ENCODE peak calls at places on chromosomes 7 and 10, in six cellular contexts. S is endodermal cell, E is fibroblast of pulmonary artery, R is lung, Y is fibroblast of lung, B is coronary artery. P is an unnamed sample.

GRCh38 chr10:62852961-62853702 is 37.0 kb upstream of the EGR2 start:
- DNase-seq in S (no peak), E (no peak), R (no peak), Y (no peak), B (no peak), P (no peak)

GRCh38 chr10:97192952-97193435 is 7.2 kb upstream of the SLIT1 start:
- DNase-seq in S (no peak), E (no peak), R (no peak), Y (no peak), B (no peak), P (no peak)

GRCh38 chr7:139526578-139527544 is 3.4 kb downstream of the CLEC2L start:
- DNase-seq in S (no peak), E (peak; percentile 83), R (no peak), Y (peak; percentile 96), B (no peak), P (peak; percentile 85)

GRCh38 chr10:22027666-22028238 is 24.2 kb upstream of the DNAJC1 start:
- DNase-seq in S (no peak), E (no peak), R (no peak), Y (no peak), B (no peak), P (no peak)

GRCh38 chr10:77392851-77393250 is 244.8 kb downstream of the KCNMA1 start:
- DNase-seq in S (no peak), E (peak; percentile 93), R (peak; percentile 60), Y (peak; percentile 98), B (no peak), P (peak; percentile 80)

GRCh38 chr7:149689591-149689845 is 83.9 kb downstream of the ZNF467 start:
- DNase-seq in S (no peak), E (no peak), R (no peak), Y (no peak), B (no peak), P (no peak)

GRCh38 chr7:144407266-144407931 is 3.9 kb upstream of the NOBOX start:
- DNase-seq in S (no peak), E (no peak), R (no peak), Y (no peak), B (no peak), P (no peak)

GRCh38 chr7:91876391-91877133 is 3.9 kb downstream of the MTERF1 start:
- DNase-seq in S (no peak), E (peak; percentile 53), R (no peak), Y (peak; percentile 18), B (no peak), P (no peak)

GRCh38 chr7:81492240-81492639 is 277.6 kb downstream of the HGF start:
- DNase-seq in S (no peak), E (no peak), R (no peak), Y (no peak), B (no peak), P (no peak)

GRCh38 chr10:72927485-72927884 is 27.1 kb downstream of the PLA2G12B start:
- DNase-seq in S (no peak), E (no peak), R (no peak), Y (no peak), B (no peak), P (no peak)

GRCh38 chr7:116224492-116225098 is 14.3 kb downstream of the TES start:
- DNase-seq in S (no peak), E (no peak), R (no peak), Y (no peak), B (no peak), P (no peak)

GRCh38 chr10:28367865-28368541 is 65.1 kb upstream of the MPP7 start:
- DNase-seq in S (no peak), E (no peak), R (peak; percentile 36), Y (peak; percentile 11), B (no peak), P (no peak)

GRCh38 chr10:11298116-11298515 is 280.4 kb downstream of the CELF2 start:
- DNase-seq in S (no peak), E (peak; percentile 4), R (no peak), Y (no peak), B (peak; percentile 21), P (no peak)

GRCh38 chr10:127415901-127416630 is 133.0 kb upstream of the NPS start:
- DNase-seq in S (no peak), E (no peak), R (no peak), Y (no peak), B (no peak), P (no peak)

GRCh38 chr10:90447836-90448235 is 410.0 kb downstream of the HTR7 start:
- DNase-seq in S (no peak), E (no peak), R (no peak), Y (no peak), B (no peak), P (peak; percentile 38)

GRCh38 chr10:17199351-17199804 is 2.1 kb downstream of the TRDMT1 start:
- DNase-seq in S (no peak), E (peak; percentile 62), R (no peak), Y (peak; percentile 67), B (no peak), P (peak; percentile 86)

GRCh38 chr10:86646532-86646931 is 7.8 kb upstream of the OPN4 start:
- DNase-seq in S (peak; percentile 39), E (no peak), R (no peak), Y (no peak), B (no peak), P (no peak)

GRCh38 chr10:12842310-12842709 is 159.2 kb downstream of the CCDC3 start:
- DNase-seq in S (no peak), E (no peak), R (no peak), Y (no peak), B (no peak), P (no peak)

GRCh38 chr10:36602374-36602773 is 523.0 kb upstream of the ANKRD30A start:
- DNase-seq in S (no peak), E (peak; percentile 69), R (no peak), Y (peak; percentile 67), B (no peak), P (peak; percentile 50)

GRCh38 chr7:1197997-1198632 is 34.6 kb upstream of the UNCX start:
- DNase-seq in S (no peak), E (peak; percentile 32), R (no peak), Y (peak; percentile 79), B (no peak), P (peak; percentile 97)
- H3K4me3 ChIP-seq in S (no peak overlapping the region), E (no peak overlapping the region), R (no peak overlapping the region), Y (no peak overlapping the region), B (no peak overlapping the region), P (peak overlapping the region; percentile 6)

DNA sequence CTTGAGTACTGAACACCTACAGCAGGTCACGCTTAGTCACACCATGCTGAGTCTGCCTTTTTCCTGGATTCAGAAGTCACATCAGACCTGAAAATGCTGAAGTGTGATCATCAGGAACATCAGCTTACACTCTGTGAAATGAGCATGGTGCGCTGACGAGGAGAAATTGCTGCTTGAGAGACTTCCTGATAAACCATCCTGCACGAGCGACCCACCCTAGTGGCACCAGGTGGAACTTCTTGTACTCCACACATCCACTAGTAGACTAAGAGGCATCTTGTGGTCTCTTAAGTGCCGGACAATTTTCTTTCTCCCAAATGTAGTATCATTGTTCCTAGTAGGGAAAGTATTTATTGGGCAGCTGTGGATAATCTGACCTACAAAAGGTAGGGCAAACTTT is 51.8 kb upstream of the MRLN start:
- DNase-seq in S (peak; percentile 85), E (peak; percentile 30), R (no peak), Y (no peak), B (no peak), P (no peak)
- TF ChIP-seq CTCF in S (peak; percentile 80), E (peak; percentile 58), R (no peak), Y (peak; percentile 50), B (no peak), P (peak; percentile 56)

DNA sequence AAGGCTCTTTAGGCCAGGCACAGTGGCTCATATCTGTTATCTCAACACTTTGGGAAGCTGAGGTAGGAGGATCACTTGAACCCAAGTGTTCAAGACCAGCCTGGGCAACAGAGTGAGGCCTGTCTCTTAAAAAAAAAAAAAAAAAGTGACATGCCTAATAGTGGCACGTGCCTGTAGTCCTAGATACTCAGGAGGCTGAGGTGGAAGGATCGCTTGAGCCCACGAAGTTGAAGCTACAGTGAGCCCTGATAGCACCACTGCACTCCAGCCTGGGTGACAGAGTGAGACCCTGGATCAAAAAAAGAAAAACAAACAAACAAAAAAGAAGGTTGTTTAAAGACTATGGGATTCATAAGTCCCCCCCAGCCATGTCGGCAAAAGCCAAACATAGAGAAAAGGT is 42.2 kb upstream of the NRF1 start:
- DNase-seq in S (no peak), E (no peak), R (no peak), Y (no peak), B (no peak), P (no peak)
- H3K4me3 ChIP-seq in S (no peak overlapping the region), E (no peak overlapping the region), R (no peak overlapping the region), Y (no peak overlapping the region), B (no peak overlapping the region), P (no peak overlapping the region)

GRCh38 chr10:91604462-91604935 is 28.4 kb downstream of the PPP1R3C start:
- DNase-seq in S (no peak), E (peak; percentile 38), R (no peak), Y (peak; percentile 94), B (no peak), P (no peak)
- TF ChIP-seq CTCF in S (peak; percentile 54), E (peak; percentile 24), R (no peak), Y (peak; percentile 39), B (no peak), P (no peak)